ENCODE peak calls at places on chromosomes 6 and 20, in six cellular contexts. L is stimulated activated CD8-positive, alpha-beta memory T cell treated with anti-CD3 and anti-CD28 coated beads, Interleukin-2, amount 100 ng/mL, for 48 hours; W is cardiac fibroblast; P is aorta; J is NCI-H748 treated with DMSO at 0.1 percent for 48 hours; T is NCI-H345. M is an unnamed sample.
A peak's percentile ranks its signal among the peaks of the same experiment; 100 is the strongest.

GRCh38 chr20:35772563-35773058 is 796 bp downstream of the PHF20 start:
- DNase-seq in W (no peak), P (no peak), L (no peak), J (no peak), T (no peak), M (no peak)

GRCh38 chr20:44967207-44967807 is 995 bp downstream of the STK4 start:
- DNase-seq in J (no peak), W (no peak), P (no peak), L (no peak), T (no peak), M (no peak)

GRCh38 chr6:111978826-111979225 is 75.1 kb upstream of the CCN6 start:
- DNase-seq in J (no peak), T (peak; percentile 13), L (no peak), P (no peak), W (no peak), M (no peak)

GRCh38 chr6:90156861-90157260 is 139.8 kb downstream of the BACH2 start:
- DNase-seq in J (no peak), P (no peak), T (no peak), W (no peak), L (no peak), M (no peak)

GRCh38 chr6:4872841-4873240 is 96.6 kb downstream of the CDYL start:
- DNase-seq in P (no peak), T (no peak), J (no peak), W (no peak), L (no peak), M (no peak)

GRCh38 chr6:38673397-38674165 is 29.4 kb downstream of the GLO1 start:
- DNase-seq in P (no peak), T (no peak), L (peak; percentile 3), W (no peak), J (peak; percentile 15), M (no peak)

GRCh38 chr6:136526937-136527336 is 23.3 kb downstream of the MAP7 start:
- DNase-seq in T (no peak), J (no peak), P (no peak), W (no peak), L (no peak), M (no peak)

GRCh38 chr20:48822879-48823385 is 4.9 kb downstream of the PREX1 start:
- DNase-seq in W (no peak), P (no peak), J (no peak), T (no peak), L (no peak), M (no peak)

GRCh38 chr6:117615981-117616961 is 14.0 kb upstream of the GOPC start:
- DNase-seq in P (no peak), W (no peak), T (no peak), L (no peak), J (no peak), M (no peak)

GRCh38 chr20:58980711-58981563 is at the start of gene NELFCD:
- DNase-seq in T (peak; percentile 94), L (peak; percentile 84), J (peak; percentile 47), P (peak; percentile 92), W (peak; percentile 87), M (peak; percentile 89)

GRCh38 chr6:170045981-170046667 is 244.8 kb downstream of the DLL1 start:
- DNase-seq in W (no peak), T (no peak), J (no peak), P (peak; percentile 41), L (no peak), M (no peak)

GRCh38 chr6:4134841-4135664 is at the start of gene ECI2:
- DNase-seq in P (peak; percentile 84), T (peak; percentile 2), J (peak; percentile 93), W (no peak), L (peak; percentile 34), M (peak; percentile 78)

GRCh38 chr20:54263266-54263665 is 55.4 kb downstream of the PFDN4 start:
- DNase-seq in L (no peak), W (no peak), J (no peak), T (no peak), P (no peak), M (no peak)

GRCh38 chr6:85321926-85322325 is 128.0 kb upstream of the NT5E start:
- DNase-seq in W (no peak), P (no peak), L (no peak), J (no peak), T (no peak), M (no peak)